ENCODE peak calls at places on chromosomes 13 and 19, in four cellular contexts. One of them, this sample, is unnamed.

GRCh38 chr19:20247016-20247683 is 80.1 kb downstream of the ZNF486 start:
- DNase-seq in lower leg skin: no peak
- DNase-seq in GM13977: no peak
- DNase-seq in nephron progenitor cell: peak
- DNase-seq in this sample: no peak

GRCh38 chr19:10352764-10353671 is 13.6 kb upstream of the ICAM3 start:
- DNase-seq in lower leg skin: peak
- DNase-seq in GM13977: no peak
- DNase-seq in nephron progenitor cell: peak
- DNase-seq in this sample: no peak

GRCh38 chr13:75319244-75319643 is 162.7 kb downstream of the TBC1D4 start:
- DNase-seq in lower leg skin: no peak
- DNase-seq in GM13977: no peak
- DNase-seq in nephron progenitor cell: no peak
- DNase-seq in this sample: no peak

GRCh38 chr13:50575138-50575537 is 268.4 kb downstream of the DLEU7 start:
- DNase-seq in lower leg skin: no peak
- DNase-seq in GM13977: no peak
- DNase-seq in nephron progenitor cell: no peak
- DNase-seq in this sample: no peak

GRCh38 chr19:14113762-14114414 is 3.7 kb downstream of the PRKACA start:
- DNase-seq in lower leg skin: no peak
- DNase-seq in GM13977: no peak
- DNase-seq in nephron progenitor cell: no peak
- DNase-seq in this sample: no peak

GRCh38 chr19:407501-408440 is 1.2 kb downstream of the C2CD4C start:
- DNase-seq in lower leg skin: no peak
- DNase-seq in GM13977: peak
- DNase-seq in nephron progenitor cell: no peak
- DNase-seq in this sample: no peak

GRCh38 chr13:113092776-113093579 is 12.6 kb upstream of the F7 start:
- DNase-seq in lower leg skin: no peak
- DNase-seq in GM13977: no peak
- DNase-seq in nephron progenitor cell: no peak
- DNase-seq in this sample: no peak

GRCh38 chr13:95745752-95746151 is 68.8 kb downstream of the DNAJC3 start:
- DNase-seq in lower leg skin: no peak
- DNase-seq in GM13977: no peak
- DNase-seq in nephron progenitor cell: no peak
- DNase-seq in this sample: no peak

GRCh38 chr19:38251564-38252051 is 4.6 kb downstream of the PPP1R14A start:
- DNase-seq in lower leg skin: no peak
- DNase-seq in GM13977: no peak
- DNase-seq in nephron progenitor cell: no peak
- DNase-seq in this sample: no peak

GRCh38 chr13:105672911-105673310 is 862.6 kb downstream of the EFNB2 start:
- DNase-seq in lower leg skin: no peak
- DNase-seq in GM13977: no peak
- DNase-seq in nephron progenitor cell: no peak
- DNase-seq in this sample: no peak

GRCh38 chr13:48575014-48575413 is 42.1 kb upstream of the RCBTB2 start:
- DNase-seq in lower leg skin: no peak
- DNase-seq in GM13977: no peak
- DNase-seq in nephron progenitor cell: no peak
- DNase-seq in this sample: no peak

GRCh38 chr13:44107357-44108121 is 227.8 kb downstream of the LACC1 start:
- DNase-seq in lower leg skin: no peak
- DNase-seq in GM13977: no peak
- DNase-seq in nephron progenitor cell: no peak
- DNase-seq in this sample: no peak

GRCh38 chr19:38592940-38593339 is 24.8 kb downstream of the MAP4K1 start:
- DNase-seq in lower leg skin: no peak
- DNase-seq in GM13977: no peak
- DNase-seq in nephron progenitor cell: no peak
- DNase-seq in this sample: no peak

GRCh38 chr13:28794370-28794769 is 25.8 kb upstream of the MTUS2 start:
- DNase-seq in lower leg skin: no peak
- DNase-seq in GM13977: no peak
- DNase-seq in nephron progenitor cell: no peak
- DNase-seq in this sample: no peak

GRCh38 chr19:7294571-7295212 is 478 bp upstream of the INSR start:
- DNase-seq in lower leg skin: peak
- DNase-seq in GM13977: peak
- DNase-seq in nephron progenitor cell: peak
- DNase-seq in this sample: peak

GRCh38 chr19:14152713-14153112 is 16.3 kb upstream of the ASF1B start:
- DNase-seq in lower leg skin: no peak
- DNase-seq in GM13977: no peak
- DNase-seq in nephron progenitor cell: no peak
- DNase-seq in this sample: no peak

GRCh38 chr13:48737689-48738088 is 84.0 kb downstream of the CYSLTR2 start:
- DNase-seq in lower leg skin: no peak
- DNase-seq in GM13977: no peak
- DNase-seq in nephron progenitor cell: no peak
- DNase-seq in this sample: peak

GRCh38 chr13:100363351-100363750 is 225.2 kb downstream of the GGACT start:
- DNase-seq in lower leg skin: no peak
- DNase-seq in GM13977: no peak
- DNase-seq in nephron progenitor cell: no peak
- DNase-seq in this sample: no peak

GRCh38 chr13:36685912-36686311 is 12.1 kb downstream of the SERTM1 start:
- DNase-seq in lower leg skin: peak
- DNase-seq in GM13977: no peak
- DNase-seq in nephron progenitor cell: no peak
- DNase-seq in this sample: no peak

GRCh38 chr19:41697198-41697855 is 9.3 kb upstream of the CEACAM7 start:
- DNase-seq in lower leg skin: no peak
- DNase-seq in GM13977: no peak
- DNase-seq in nephron progenitor cell: no peak
- DNase-seq in this sample: no peak

GRCh38 chr13:98798849-98799645 is 46.6 kb upstream of the SLC15A1 start:
- DNase-seq in lower leg skin: no peak
- DNase-seq in GM13977: no peak
- DNase-seq in nephron progenitor cell: no peak
- DNase-seq in this sample: no peak

GRCh38 chr13:61812286-61812685 is 396.6 kb upstream of the PCDH20 start:
- DNase-seq in lower leg skin: no peak
- DNase-seq in GM13977: no peak
- DNase-seq in nephron progenitor cell: no peak
- DNase-seq in this sample: no peak

GRCh38 chr13:47933688-47934011 is 67.4 kb downstream of the SUCLA2 start:
- DNase-seq in lower leg skin: no peak
- DNase-seq in GM13977: no peak
- DNase-seq in nephron progenitor cell: no peak
- DNase-seq in this sample: no peak

GRCh38 chr13:66427330-66427990 is 802.7 kb downstream of the PCDH9 start:
- DNase-seq in lower leg skin: no peak
- DNase-seq in GM13977: no peak
- DNase-seq in nephron progenitor cell: no peak
- DNase-seq in this sample: no peak

DNA sequence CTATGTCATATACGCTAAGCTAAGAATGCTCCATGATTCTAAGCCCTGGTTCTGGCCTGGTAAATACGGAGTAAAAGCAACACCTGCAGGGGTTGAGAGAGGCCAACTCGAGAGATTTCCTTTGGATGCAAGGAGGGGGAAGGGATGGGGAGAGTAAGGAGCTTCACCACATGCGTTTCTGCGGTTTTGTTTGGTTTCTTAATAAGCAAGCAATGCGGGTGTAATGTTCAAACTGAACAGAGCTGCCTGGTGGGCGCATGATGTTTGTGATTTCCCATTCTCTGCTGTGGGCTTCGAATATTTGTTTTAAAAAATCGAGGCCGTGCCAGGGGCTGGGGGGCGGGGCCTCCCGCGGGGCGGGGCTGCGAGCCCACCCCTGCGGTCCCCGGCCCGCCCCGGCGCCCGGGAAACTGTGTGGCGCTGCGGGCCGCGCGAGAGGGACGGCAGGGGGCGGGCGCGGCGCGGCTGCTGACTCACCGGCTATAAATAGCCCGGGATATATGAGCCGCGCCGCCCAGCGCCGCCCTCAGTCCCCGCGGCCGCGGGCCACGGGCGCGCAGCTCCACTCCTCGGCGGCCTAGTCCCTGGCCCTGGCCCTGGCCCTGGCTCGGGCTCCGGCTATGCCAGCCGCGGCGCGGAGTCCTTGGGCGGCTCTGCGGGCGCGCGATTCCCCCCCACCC is 5.1 kb downstream of the BBC3 start:
- DNase-seq in lower leg skin: peak
- DNase-seq in GM13977: peak
- DNase-seq in nephron progenitor cell: peak
- DNase-seq in this sample: peak
- TF ChIP-seq CTCF in lower leg skin: no peak
- TF ChIP-seq CTCF in GM13977: peak
- TF ChIP-seq CTCF in nephron progenitor cell: no peak
- TF ChIP-seq CTCF in this sample: peak

GRCh38 chr19:5319516-5319915 is 21.1 kb downstream of the PTPRS start:
- DNase-seq in lower leg skin: no peak
- DNase-seq in GM13977: no peak
- DNase-seq in nephron progenitor cell: no peak
- DNase-seq in this sample: no peak
- TF ChIP-seq CTCF in lower leg skin: no peak
- TF ChIP-seq CTCF in GM13977: no peak
- TF ChIP-seq CTCF in nephron progenitor cell: no peak
- TF ChIP-seq CTCF in this sample: no peak

DNA sequence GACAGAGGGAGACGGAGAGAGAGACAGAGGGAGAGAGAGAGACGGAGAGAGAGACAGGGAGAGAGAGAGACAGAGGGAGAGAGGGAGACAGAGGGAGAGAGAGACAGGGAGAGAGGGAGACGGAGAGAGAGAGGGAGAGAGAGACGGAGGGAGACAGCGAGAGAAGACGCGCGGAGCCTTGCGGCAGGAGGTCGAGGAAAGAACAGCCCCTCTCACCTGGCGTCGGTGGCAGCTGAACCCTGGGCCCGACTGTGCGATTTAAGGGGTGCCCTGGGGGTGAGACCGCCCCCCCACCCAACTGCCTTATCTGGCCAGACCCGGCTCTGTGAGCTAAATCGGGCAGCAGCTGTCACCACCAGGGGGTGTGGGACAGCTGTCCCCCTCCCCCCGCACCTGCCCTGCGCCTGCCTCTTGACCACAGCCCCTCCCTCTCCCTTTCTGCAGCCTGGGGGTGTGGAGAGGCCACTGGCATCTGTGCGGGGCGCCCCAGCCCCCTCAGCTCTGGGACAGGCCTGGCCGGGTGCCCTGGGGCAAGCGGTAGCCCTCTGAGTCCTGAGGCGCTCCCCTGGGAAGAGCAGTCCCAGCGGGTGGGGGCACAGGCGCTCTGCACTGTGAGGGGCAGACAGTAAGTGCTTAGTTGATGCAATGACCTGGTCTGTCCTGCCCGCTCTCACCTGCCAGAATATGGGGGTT is 10.8 kb downstream of the JOSD2 start:
- DNase-seq in lower leg skin: no peak
- DNase-seq in GM13977: peak
- DNase-seq in nephron progenitor cell: peak
- DNase-seq in this sample: no peak
- TF ChIP-seq CTCF in lower leg skin: no peak
- TF ChIP-seq CTCF in GM13977: peak
- TF ChIP-seq CTCF in nephron progenitor cell: no peak
- TF ChIP-seq CTCF in this sample: no peak

GRCh38 chr19:54231077-54231931 is 8.5 kb upstream of the LILRB3 start:
- DNase-seq in lower leg skin: peak
- DNase-seq in GM13977: peak
- DNase-seq in nephron progenitor cell: peak
- DNase-seq in this sample: peak

GRCh38 chr19:54232552-54232934 is 9.7 kb upstream of the LILRB3 start:
- DNase-seq in lower leg skin: no peak
- DNase-seq in GM13977: no peak
- DNase-seq in nephron progenitor cell: no peak
- DNase-seq in this sample: no peak

GRCh38 chr19:54233941-54234340 is 8.6 kb downstream of the LILRA6 start:
- DNase-seq in lower leg skin: no peak
- DNase-seq in GM13977: no peak
- DNase-seq in nephron progenitor cell: no peak
- DNase-seq in this sample: no peak

GRCh38 chr19:54229146-54229545 is 6.3 kb upstream of the LILRB3 start:
- DNase-seq in lower leg skin: no peak
- DNase-seq in GM13977: no peak
- DNase-seq in nephron progenitor cell: no peak
- DNase-seq in this sample: no peak

DNA sequence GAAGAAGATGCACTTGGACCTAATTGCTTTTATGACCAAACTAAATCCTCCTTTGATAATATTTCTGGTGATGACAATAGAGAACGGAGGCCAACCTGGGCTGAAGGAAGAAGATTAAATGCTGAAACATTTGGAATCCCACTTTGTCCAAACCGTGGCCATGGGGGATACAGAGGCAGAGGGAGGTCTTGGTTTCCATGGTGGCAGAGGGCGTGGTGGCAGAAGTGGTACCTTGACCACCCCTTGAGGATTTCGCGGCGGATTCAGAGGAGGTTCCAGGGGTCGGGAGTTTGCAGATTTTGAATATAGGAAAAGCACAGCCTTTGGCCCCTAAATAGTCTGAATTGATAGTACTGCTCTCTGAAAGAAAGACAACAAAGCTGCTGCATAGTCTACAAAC is 7.2 kb upstream of the LILRB3 start:
- DNase-seq in lower leg skin: no peak
- DNase-seq in GM13977: no peak
- DNase-seq in nephron progenitor cell: no peak
- DNase-seq in this sample: no peak
- TF ChIP-seq CTCF in lower leg skin: no peak
- TF ChIP-seq CTCF in GM13977: no peak
- TF ChIP-seq CTCF in nephron progenitor cell: no peak
- TF ChIP-seq CTCF in this sample: no peak